ENCODE peak calls at places on chromosomes 11 and 22, in five cellular contexts. R, H, V, Y and M are unnamed samples.

GRCh38 chr11:114040706-114041211 is 18.8 kb upstream of the ZBTB16 start:
- DNase-seq in R (no peak), H (peak; percentile 67), V (no peak), Y (no peak), M (no peak)

GRCh38 chr11:22761066-22761465 is 68.5 kb downstream of the SVIP start:
- DNase-seq in R (no peak), H (no peak), V (no peak), Y (no peak), M (no peak)

GRCh38 chr11:74559934-74560309 is 32.5 kb upstream of the POLD3 start:
- DNase-seq in R (no peak), H (no peak), V (no peak), Y (no peak), M (no peak)

GRCh38 chr11:33557201-33557600 is 143.4 kb downstream of the C11orf91 start:
- DNase-seq in R (no peak), H (peak; percentile 79), V (no peak), Y (no peak), M (no peak)

GRCh38 chr11:124627546-124627945 is 4.9 kb downstream of the TBRG1 start:
- DNase-seq in R (no peak), H (no peak), V (no peak), Y (no peak), M (no peak)

GRCh38 chr11:125413226-125413625 is 82.8 kb downstream of the FEZ1 start:
- DNase-seq in R (no peak), H (no peak), V (no peak), Y (no peak), M (no peak)

GRCh38 chr11:1967641-1968225 is 20.6 kb downstream of the MRPL23 start:
- DNase-seq in R (no peak), H (no peak), V (no peak), Y (no peak), M (no peak)

GRCh38 chr11:62245271-62245753 is 3.3 kb downstream of the SCGB1D2 start:
- DNase-seq in R (no peak), H (peak; percentile 12), V (peak; percentile 71), Y (no peak), M (peak; percentile 36)

GRCh38 chr11:16184588-16184987 is 171.8 kb downstream of the SOX6 start:
- DNase-seq in R (no peak), H (peak; percentile 51), V (no peak), Y (peak; percentile 39), M (peak; percentile 63)

GRCh38 chr11:66011239-66011784 is 496 bp upstream of the CST6 start:
- DNase-seq in R (no peak), H (peak; percentile 82), V (no peak), Y (peak; percentile 39), M (no peak)

GRCh38 chr22:50531546-50532352 is 1.9 kb upstream of the TYMP start:
- DNase-seq in R (peak; percentile 65), H (no peak), V (peak; percentile 64), Y (no peak), M (peak; percentile 77)

GRCh38 chr11:6603287-6604080 is at the start of the genes ILK and RRP8:
- DNase-seq in R (peak; percentile 81), H (peak; percentile 92), V (peak; percentile 96), Y (no peak), M (peak; percentile 90)

GRCh38 chr11:121841487-121842167 is 274.4 kb downstream of the BLID start:
- DNase-seq in R (no peak), H (no peak), V (no peak), Y (peak; percentile 69), M (no peak)

GRCh38 chr11:12993626-12994025 is 15.5 kb upstream of the RASSF10 start:
- DNase-seq in R (no peak), H (peak; percentile 19), V (no peak), Y (no peak), M (no peak)

GRCh38 chr11:95505927-95506426 is 275.0 kb upstream of the SESN3 start:
- DNase-seq in R (no peak), H (no peak), V (no peak), Y (no peak), M (no peak)

GRCh38 chr11:92979176-92979575 is 9.7 kb downstream of the MTNR1B start:
- DNase-seq in R (no peak), H (no peak), V (no peak), Y (no peak), M (no peak)

GRCh38 chr11:35265755-35266454 is 126.9 kb downstream of the CD44 start:
- DNase-seq in R (no peak), H (no peak), V (no peak), Y (no peak), M (no peak)